ENCODE peak calls at places on chromosomes 5 and 9, in six cellular contexts. L is BJ; Q is transverse colon; H is CD8-positive, alpha-beta T cell; S is uterus; K is PC-3. N is an unnamed sample. For H3K36me3, the result is how much of the 10 kb centered on the place peaks cover.

GRCh38 chr5:139711067-139711851 is 63.1 kb downstream of the CXXC5 start:
- DNase-seq in Q (peak), S (no peak), L (no peak), H (peak), K (peak), N (peak)

GRCh38 chr9:79952401-79952800 is 380.6 kb downstream of the TLE4 start:
- DNase-seq in L (no peak), S (no peak), H (no peak), Q (no peak), K (no peak), N (no peak)

GRCh38 chr5:33726422-33727165 is 165.2 kb downstream of the ADAMTS12 start:
- DNase-seq in H (no peak), Q (no peak), L (no peak), K (peak), S (no peak), N (no peak)

GRCh38 chr9:7387844-7388243 is 411.7 kb downstream of the DMAC1 start:
- DNase-seq in L (no peak), H (no peak), S (no peak), K (no peak), Q (no peak), N (no peak)

GRCh38 chr9:114782586-114782985 is 23.3 kb downstream of the TNFSF15 start:
- DNase-seq in S (no peak), K (no peak), L (no peak), H (no peak), Q (no peak), N (no peak)

GRCh38 chr5:9034671-9035070 is 511.2 kb downstream of the SEMA5A start:
- DNase-seq in Q (no peak), H (no peak), S (no peak), L (no peak), K (peak), N (no peak)

GRCh38 chr5:174172104-174172965 is 126.8 kb downstream of the NSG2 start:
- DNase-seq in K (no peak), L (no peak), H (no peak), S (no peak), Q (no peak), N (no peak)

GRCh38 chr5:44875661-44876250 is 67.0 kb downstream of the MRPS30 start:
- DNase-seq in K (peak), H (no peak), L (no peak), S (no peak), Q (no peak), N (peak)

GRCh38 chr9:16343249-16344237 is 526.9 kb downstream of the BNC2 start:
- DNase-seq in Q (no peak), L (no peak), H (no peak), S (no peak), K (no peak), N (no peak)

GRCh38 chr9:87662808-87663528 is 63.0 kb upstream of the CTSL start:
- DNase-seq in H (peak), K (peak), S (peak), Q (peak), L (peak), N (peak)

GRCh38 chr9:71112866-71113265 is 8.6 kb downstream of the TRPM3 start:
- DNase-seq in H (no peak), K (no peak), Q (no peak), S (no peak), L (no peak), N (no peak)

GRCh38 chr5:38420246-38420645 is 136.2 kb downstream of the LIFR start:
- DNase-seq in K (no peak), L (no peak), Q (no peak), H (no peak), S (no peak), N (no peak)

GRCh38 chr5:100772548-100772947 is 130.5 kb downstream of the ST8SIA4 start:
- DNase-seq in S (no peak), H (no peak), L (no peak), K (no peak), Q (no peak), N (no peak)

GRCh38 chr5:164060956-164061355 is 555.5 kb downstream of the MAT2B start:
- DNase-seq in Q (no peak), K (no peak), H (no peak), L (no peak), S (no peak), N (no peak)

DNA sequence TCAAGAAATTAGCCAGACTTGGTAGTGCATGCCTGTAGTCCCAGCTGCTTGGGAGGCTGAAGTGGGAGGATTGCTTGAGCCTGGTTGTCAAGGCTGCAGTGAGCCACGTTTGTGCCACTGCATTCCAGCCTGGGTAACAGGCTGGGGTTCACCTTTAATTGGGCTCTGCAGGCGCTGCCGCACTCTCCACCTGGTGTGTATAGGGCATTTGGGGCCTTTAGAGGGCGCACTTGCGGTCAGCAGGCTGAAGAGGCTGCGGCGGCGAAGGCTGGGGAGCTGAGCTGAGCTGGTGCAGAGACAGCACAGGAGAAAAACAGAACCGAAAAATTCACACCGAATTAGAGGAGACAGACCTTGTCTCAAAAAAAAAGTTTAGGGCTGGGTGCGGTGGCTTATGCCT is 31.2 kb downstream of the CDK7 start:
- DNase-seq in H (no peak), K (peak), L (no peak), Q (no peak), S (no peak), N (peak)
- TF ChIP-seq CTCF in H (no peak), K (peak), L (peak), Q (peak), S (no peak), N (peak)

GRCh38 chr5:12624776-12625560 is 720.7 kb upstream of the CTNND2 start:
- DNase-seq in S (no peak), K (no peak), L (no peak), H (no peak), Q (no peak), N (no peak)
- H3K4me3 ChIP-seq in S (no peak), K (no peak), L (no peak), H (no peak), Q (no peak), N (no peak)

DNA sequence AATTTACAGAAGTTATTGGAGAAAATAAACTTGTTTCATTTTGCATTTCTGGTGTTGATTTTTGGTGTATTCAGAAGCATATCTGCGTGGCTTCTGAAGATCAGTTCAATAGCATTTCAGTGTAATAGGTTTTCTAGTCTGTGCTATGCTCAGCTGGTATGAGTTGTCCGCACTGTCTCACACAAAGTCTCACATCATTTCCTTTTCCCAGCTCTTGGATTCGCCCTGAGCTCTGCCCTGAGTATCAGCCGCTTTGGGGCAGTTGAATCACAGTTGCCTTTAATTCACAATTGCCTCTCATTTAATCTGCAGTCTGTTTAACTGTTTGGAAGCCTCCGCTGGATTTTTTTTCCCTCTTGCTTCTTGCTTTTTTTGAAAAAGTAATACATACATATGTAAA is 6.4 kb upstream of the TTC23L start:
- DNase-seq in S (no peak), Q (no peak), L (no peak), H (no peak), K (no peak), N (no peak)
- H3K36me3 ChIP-seq in S (under half), Q (under half), L (under half), H (under half), K (under half), N (under half)

GRCh38 chr9:91541744-91542143 is 118.1 kb upstream of the NFIL3 start:
- DNase-seq in S (no peak), Q (no peak), H (no peak), L (no peak), K (no peak), N (no peak)
- TF ChIP-seq CTCF in S (no peak), Q (no peak), H (no peak), L (no peak), K (no peak), N (no peak)